ENCODE peak calls at places on chromosomes 13 and 19, in four cellular contexts. A is BE2C, P is OCI-LY7, T is breast epithelium. E is an unnamed sample.

GRCh38 chr13:109933476-109933875 is 147.1 kb upstream of the IRS2 start:
- DNase-seq in T (no peak), P (no peak), A (no peak), E (no peak)

GRCh38 chr19:495440-496332 is 600 bp upstream of the MADCAM1 start:
- DNase-seq in P (no peak), T (no peak), A (peak), E (peak)

GRCh38 chr13:44093607-44094583 is 214.2 kb downstream of the LACC1 start:
- DNase-seq in P (no peak), T (no peak), A (no peak), E (no peak)

GRCh38 chr13:46551410-46552301 is 1.3 kb upstream of the LRCH1 start:
- DNase-seq in P (peak), T (peak), A (peak), E (peak)

GRCh38 chr19:45789035-45789786 is 3.4 kb downstream of the DMWD start:
- DNase-seq in T (no peak), A (no peak), P (no peak), E (no peak)

GRCh38 chr19:1566392-1567115 is 1.6 kb downstream of the MEX3D start:
- DNase-seq in A (peak), P (no peak), T (peak), E (peak)

GRCh38 chr13:36190771-36191170 is 23.6 kb downstream of the SOHLH2 start:
- DNase-seq in A (no peak), P (no peak), T (no peak), E (no peak)

GRCh38 chr19:10368101-10368803 is 12.1 kb downstream of the TYK2 start:
- DNase-seq in P (no peak), A (no peak), T (no peak), E (no peak)

GRCh38 chr19:40921005-40921897 is 39.2 kb upstream of the CYP2A7 start:
- DNase-seq in A (no peak), T (peak), P (no peak), E (no peak)

GRCh38 chr13:78709028-78709427 is 50.1 kb upstream of the OBI1 start:
- DNase-seq in A (no peak), T (no peak), P (no peak), E (no peak)

GRCh38 chr13:84609716-84610115 is 727.4 kb upstream of the SLITRK1 start:
- DNase-seq in T (no peak), A (no peak), P (no peak), E (no peak)

GRCh38 chr13:21395953-21396352 is 63.1 kb downstream of the ZDHHC20 start:
- DNase-seq in T (no peak), A (no peak), P (no peak), E (no peak)

GRCh38 chr19:3699071-3699740 is 1.1 kb downstream of the PIP5K1C start:
- DNase-seq in T (no peak), P (peak), A (no peak), E (no peak)

GRCh38 chr19:39913682-39914333 is 20.6 kb downstream of the FCGBP start:
- DNase-seq in A (no peak), T (no peak), P (no peak), E (peak)

GRCh38 chr13:49098771-49099512 is 121.2 kb upstream of the MLNR start:
- DNase-seq in P (peak), A (no peak), T (no peak), E (no peak)
- TF ChIP-seq CTCF in P (peak), A (peak), T (no peak), E (peak)

GRCh38 chr13:39037880-39038568 is at the start of the genes NHLRC3 and PROSER1:
- DNase-seq in A (peak), P (peak), T (peak), E (peak)
- TF ChIP-seq CTCF in A (no peak), P (no peak), T (no peak), E (no peak)

GRCh38 chr13:99758465-99759162 is 213.0 kb downstream of the ZIC5 start:
- DNase-seq in P (no peak), A (no peak), T (no peak), E (no peak)
- TF ChIP-seq CTCF in P (no peak), A (no peak), T (no peak), E (no peak)

GRCh38 chr13:106083620-106084350 is 451.7 kb downstream of the EFNB2 start:
- DNase-seq in T (no peak), A (peak), P (no peak), E (no peak)
- TF ChIP-seq CTCF in T (no peak), A (peak), P (peak), E (peak)

DNA sequence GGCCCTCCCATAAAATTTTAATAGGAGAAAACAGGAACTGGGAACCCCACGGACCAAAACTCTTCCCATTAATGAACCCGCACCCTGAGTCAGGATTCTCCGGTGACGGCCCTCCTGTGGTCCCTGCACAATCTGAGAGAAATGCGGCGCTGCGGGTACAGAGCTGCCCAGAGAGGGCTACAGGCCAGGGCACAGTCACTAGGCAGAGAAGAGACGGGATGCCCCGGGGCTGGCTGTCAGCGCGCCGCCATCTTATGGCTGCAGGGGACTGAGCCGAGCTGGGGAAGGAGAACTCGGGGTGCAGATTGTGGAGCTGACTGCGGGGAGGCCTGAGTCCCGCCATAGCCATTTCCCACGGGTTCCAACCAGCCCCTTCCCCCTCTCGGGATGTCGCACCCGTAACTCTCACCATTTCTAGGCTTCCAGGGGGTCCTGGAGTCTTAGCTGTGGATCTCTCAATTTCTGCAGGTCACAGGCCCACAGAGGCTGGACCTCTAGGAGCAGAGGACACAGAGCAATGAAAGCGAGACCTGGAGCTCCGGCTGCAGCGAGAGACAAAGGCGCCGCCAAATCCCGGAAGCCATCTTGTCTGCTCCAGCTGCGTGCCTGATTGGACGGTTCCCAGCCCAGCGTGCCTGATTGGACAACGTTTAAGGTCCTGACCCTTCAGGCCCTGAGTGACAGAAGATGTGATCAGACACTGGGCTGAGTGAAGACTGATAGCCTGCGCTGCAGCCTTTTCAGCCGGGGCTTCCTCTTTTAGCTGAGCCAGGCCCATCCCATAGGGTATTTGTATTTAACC is at the start of gene ZNF675:
- DNase-seq in P (peak), A (peak), T (peak), E (peak)
- TF ChIP-seq CTCF in P (peak), A (no peak), T (no peak), E (peak)

GRCh38 chr13:59318320-59318930 is 845.3 kb downstream of the DIAPH3 start:
- DNase-seq in P (peak), T (no peak), A (peak), E (peak)
- TF ChIP-seq CTCF in P (peak), T (peak), A (peak), E (peak)

DNA sequence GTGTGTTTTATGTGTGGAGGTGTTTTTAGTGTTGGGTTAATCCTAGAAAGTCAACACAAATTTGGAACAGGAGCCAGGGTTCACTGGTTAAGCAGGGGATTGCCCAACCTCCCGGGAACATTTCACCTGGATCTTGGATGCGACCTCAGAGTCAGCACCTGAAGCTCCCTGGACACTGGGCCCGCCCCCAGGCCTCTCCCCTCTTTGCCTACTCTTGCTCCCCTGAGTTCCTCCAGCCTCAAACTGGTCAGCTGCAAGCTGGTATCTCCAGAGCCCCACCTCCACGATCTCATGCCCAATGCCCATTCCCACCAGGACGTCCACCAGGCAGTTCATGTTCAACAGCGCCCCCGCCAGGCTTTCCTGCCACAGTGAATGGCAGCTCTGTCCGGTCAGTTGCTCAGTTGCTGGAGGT is 9.7 kb downstream of the HSD17B14 start:
- DNase-seq in T (no peak), A (no peak), P (no peak), E (no peak)
- TF ChIP-seq CTCF in T (peak), A (peak), P (peak), E (no peak)

DNA sequence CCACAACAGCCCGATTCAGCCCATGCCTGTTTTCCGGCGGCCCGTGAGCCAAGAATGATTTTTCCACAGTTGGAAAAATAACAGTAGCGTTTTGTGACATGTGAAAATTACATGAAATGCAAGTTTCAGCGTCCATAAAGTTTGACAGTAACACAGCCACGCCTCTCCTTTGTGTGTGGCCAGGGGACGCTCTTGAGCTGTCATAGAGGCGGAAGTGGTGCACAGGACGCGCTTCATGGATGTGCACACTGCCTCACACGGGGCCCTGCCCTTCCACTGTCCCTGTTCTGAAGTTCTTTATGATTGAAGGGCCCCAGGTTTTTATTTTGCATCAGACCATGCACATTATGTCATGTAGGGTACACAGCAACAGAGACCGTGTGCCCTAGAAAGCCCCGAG is 12.4 kb upstream of the ELAVL1 start:
- DNase-seq in P (peak), A (no peak), T (no peak), E (no peak)
- TF ChIP-seq CTCF in P (peak), A (peak), T (no peak), E (no peak)

DNA sequence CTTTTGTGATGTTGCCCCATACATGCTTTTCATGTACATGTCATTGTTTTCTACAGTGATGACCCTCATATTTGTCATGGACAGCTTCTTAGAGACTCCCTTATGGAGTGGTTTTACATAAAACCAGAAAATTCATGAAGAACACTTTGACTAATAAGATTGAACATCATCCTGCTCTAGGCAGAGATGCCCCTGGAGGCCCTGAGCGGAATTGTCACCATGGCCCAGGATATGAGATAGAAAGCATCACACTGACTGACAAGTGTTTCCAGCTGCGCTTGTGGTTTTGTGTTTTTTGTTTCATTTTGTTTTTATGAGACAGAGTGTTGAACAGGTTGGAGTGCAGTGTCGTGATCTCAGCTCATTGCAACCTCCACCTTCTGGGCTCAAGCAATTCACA is 22.2 kb downstream of the ZNF701 start:
- DNase-seq in A (no peak), T (no peak), P (no peak), E (no peak)
- TF ChIP-seq CTCF in A (no peak), T (no peak), P (peak), E (no peak)

E was measured in osteocyte.